ENCODE peak calls at places on chromosome 10, in four cellular contexts. S is HepG2, H is GM12878, J is K562. F is an unnamed sample.

GRCh38 chr10:71921319-71922027 is 42.7 kb upstream of the CHST3 start:
- DNase-seq in S (no peak), H (no peak), J (peak; percentile 47), F (no peak)

GRCh38 chr10:72353028-72353962 is 1.4 kb downstream of the DNAJB12 start:
- DNase-seq in S (no peak), H (no peak), J (peak; percentile 47), F (no peak)

GRCh38 chr10:103204353-103205255 is 11.5 kb upstream of the NT5C2 start:
- DNase-seq in S (peak; percentile 86), H (no peak), J (no peak), F (peak; percentile 89)

GRCh38 chr10:69337312-69338132 is 59.2 kb downstream of the HK1 start:
- DNase-seq in S (no peak), H (no peak), J (no peak), F (no peak)

GRCh38 chr10:45501791-45502190 is 127.8 kb downstream of the ALOX5 start:
- DNase-seq in S (no peak), H (no peak), J (no peak), F (no peak)

GRCh38 chr10:34726862-34727261 is 88.2 kb downstream of the PARD3 start:
- DNase-seq in S (no peak), H (no peak), J (no peak), F (no peak)

GRCh38 chr10:12709516-12709915 is 292.0 kb downstream of the CCDC3 start:
- DNase-seq in S (no peak), H (no peak), J (no peak), F (no peak)

GRCh38 chr10:103668351-103669242 is 175.1 kb downstream of the NEURL1 start:
- DNase-seq in S (no peak), H (no peak), J (peak; percentile 77), F (no peak)

GRCh38 chr10:80268266-80268665 is 21.2 kb downstream of the MAT1A start:
- DNase-seq in S (no peak), H (no peak), J (no peak), F (no peak)

GRCh38 chr10:3813986-3814831 is 29.2 kb upstream of the KLF6 start:
- DNase-seq in S (peak; percentile 64), H (no peak), J (no peak), F (no peak)

GRCh38 chr10:48445932-48446331 is 139.5 kb downstream of the MAPK8 start:
- DNase-seq in S (no peak), H (no peak), J (no peak), F (no peak)

GRCh38 chr10:130137077-130137448 is 872 bp downstream of the GLRX3 start:
- DNase-seq in S (peak; percentile 29), H (no peak), J (peak; percentile 23), F (no peak)
- TF ChIP-seq ATF3 in S (no peak), H (no peak), J (no peak), F (no peak)

DNA sequence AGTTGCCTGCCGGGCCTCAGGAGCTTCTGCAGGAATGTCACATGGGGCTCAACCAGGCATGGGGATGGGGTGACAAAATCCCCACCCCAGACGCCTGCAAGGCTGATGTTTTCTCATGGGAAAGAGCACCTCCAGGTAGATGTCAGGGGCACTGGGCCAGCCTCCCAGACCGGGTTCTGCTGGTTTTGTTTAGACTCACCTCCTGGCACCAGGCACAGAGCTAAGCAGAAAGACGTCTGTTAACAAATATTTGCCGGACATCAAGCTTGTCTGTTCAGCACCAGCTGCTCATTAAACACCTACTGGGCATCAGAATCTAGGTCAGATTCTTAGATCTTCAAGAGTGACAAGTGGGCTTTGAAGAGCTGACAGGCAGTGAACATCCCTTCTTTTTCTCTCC is 34.9 kb upstream of the TCERG1L start:
- DNase-seq in S (no peak), H (no peak), J (no peak), F (no peak)
- TF ChIP-seq CREM in S (no peak), H (no peak), J (no peak), F (no peak)

GRCh38 chr10:53209941-53210611 is 437.5 kb upstream of the MBL2 start:
- DNase-seq in S (peak; percentile 14), H (no peak), J (no peak), F (no peak)
- TF ChIP-seq ATF3 in S (no peak), H (no peak), J (no peak), F (no peak)

GRCh38 chr10:119517235-119518141 is 25.0 kb downstream of the RGS10 start:
- DNase-seq in S (no peak), H (peak; percentile 59), J (no peak), F (no peak)
- TF ChIP-seq CREM in S (no peak), H (peak; percentile 56), J (no peak), F (no peak)

GRCh38 chr10:6746782-6747181 is 166.7 kb upstream of the PRKCQ start:
- DNase-seq in S (no peak), H (no peak), J (no peak), F (no peak)

GRCh38 chr10:6753644-6754043 is 173.6 kb upstream of the PRKCQ start:
- DNase-seq in S (no peak), H (no peak), J (no peak), F (peak; percentile 58)

GRCh38 chr10:6748029-6748428 is 168.0 kb upstream of the PRKCQ start:
- DNase-seq in S (no peak), H (no peak), J (no peak), F (no peak)

GRCh38 chr10:6751363-6751762 is 171.3 kb upstream of the PRKCQ start:
- DNase-seq in S (no peak), H (no peak), J (no peak), F (no peak)

GRCh38 chr10:6748981-6749630 is 169.0 kb upstream of the PRKCQ start:
- DNase-seq in S (no peak), H (no peak), J (no peak), F (no peak)
- TF ChIP-seq ATF3 in S (no peak), H (no peak), J (no peak), F (no peak)

GRCh38 chr10:26550774-26551526 is 112.8 kb downstream of the APBB1IP start:
- DNase-seq in S (peak; percentile 27), H (peak; percentile 75), J (peak; percentile 36), F (peak; percentile 21)
- TF ChIP-seq CREM in S (no peak), H (peak; percentile 33), J (no peak), F (no peak)

GRCh38 chr10:119932631-119933030 is 40.1 kb downstream of the SEC23IP start:
- DNase-seq in S (no peak), H (no peak), J (no peak), F (no peak)
- TF ChIP-seq ATF3 in S (no peak), H (no peak), J (no peak), F (no peak)

DNA sequence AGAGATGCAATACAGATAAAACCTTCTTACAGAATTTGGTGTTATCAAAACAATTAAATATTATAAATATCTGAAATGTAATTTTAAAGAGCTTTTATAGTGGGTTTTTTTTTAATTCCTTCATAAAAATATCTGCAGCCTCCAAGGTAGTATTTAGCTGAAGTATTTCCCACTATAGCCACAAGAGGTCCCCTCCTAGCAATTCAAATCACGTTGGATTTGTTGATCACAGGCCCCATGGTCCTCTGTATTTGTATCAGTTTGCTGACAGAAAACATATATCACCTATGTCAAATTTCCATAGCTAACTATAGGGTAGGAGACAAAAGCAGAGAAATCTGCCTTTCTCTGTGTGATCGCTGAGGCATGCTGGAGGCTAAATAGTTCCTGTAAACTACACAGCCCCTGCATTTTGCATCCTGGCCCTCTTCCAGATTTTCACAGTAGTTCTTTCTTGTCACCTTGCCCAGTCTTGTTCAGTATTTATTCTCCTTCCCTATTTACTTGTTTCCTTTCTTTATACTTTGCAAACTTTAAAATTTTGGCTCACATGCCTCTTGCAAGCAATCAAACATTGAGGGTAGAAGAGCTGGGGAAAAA is 1.8 kb upstream of the CTNNA3 start:
- DNase-seq in S (peak; percentile 37), H (no peak), J (peak; percentile 42), F (no peak)
- TF ChIP-seq CREM in S (no peak), H (no peak), J (no peak), F (no peak)

GRCh38 chr10:95877881-95878280 is 29.9 kb upstream of the CC2D2B start:
- DNase-seq in S (no peak), H (no peak), J (no peak), F (no peak)
- TF ChIP-seq ATF3 in S (no peak), H (no peak), J (no peak), F (no peak)

GRCh38 chr10:36147529-36147928 is 505.4 kb upstream of the FZD8 start:
- DNase-seq in S (no peak), H (no peak), J (no peak), F (no peak)

GRCh38 chr10:36141786-36142560 is 499.9 kb upstream of the FZD8 start:
- DNase-seq in S (no peak), H (no peak), J (no peak), F (no peak)
- TF ChIP-seq CREM in S (no peak), H (no peak), J (no peak), F (no peak)